ENCODE peak calls at places on chromosome 9, in five cellular contexts. V is OCI-LY7, U is tibial artery, P is lower lobe of right lung, E is aorta. F is an unnamed sample. For H3K36me3, the result is how much of the 10 kb centered on the place peaks cover.

GRCh38 chr9:77475641-77476473 is 172.3 kb downstream of the GNA14 start:
- DNase-seq in U (no peak), E (no peak), V (peak), P (no peak), F (no peak)

GRCh38 chr9:122464633-122465567 is 12.8 kb downstream of the OR1J1 start:
- DNase-seq in P (peak), U (peak), V (peak), E (peak), F (peak)

GRCh38 chr9:15311607-15312006 is 4.6 kb upstream of the TTC39B start:
- DNase-seq in V (no peak), P (no peak), E (no peak), U (no peak), F (no peak)

GRCh38 chr9:114051281-114051680 is 26.8 kb downstream of the AMBP start:
- DNase-seq in V (no peak), P (no peak), E (peak), U (peak), F (peak)

GRCh38 chr9:79384506-79384905 is 187.3 kb upstream of the TLE4 start:
- DNase-seq in U (no peak), V (no peak), P (no peak), E (no peak), F (no peak)

GRCh38 chr9:114156311-114156657 is 947 bp downstream of the COL27A1 start:
- DNase-seq in P (no peak), U (peak), V (no peak), E (peak), F (no peak)

GRCh38 chr9:111798786-111799185 is 4.0 kb upstream of the SHOC1 start:
- DNase-seq in E (no peak), U (no peak), V (no peak), P (no peak), F (no peak)

GRCh38 chr9:79660615-79661014 is 88.8 kb downstream of the TLE4 start:
- DNase-seq in V (no peak), E (no peak), U (no peak), P (no peak), F (no peak)

GRCh38 chr9:117448066-117448465 is 33.2 kb upstream of the ASTN2 start:
- DNase-seq in P (no peak), E (no peak), V (no peak), U (no peak), F (no peak)

GRCh38 chr9:131255731-131256197 is 20.5 kb downstream of the FAM78A start:
- DNase-seq in P (no peak), E (no peak), V (no peak), U (no peak), F (no peak)

GRCh38 chr9:99851028-99851822 is 29.5 kb downstream of the NR4A3 start:
- DNase-seq in V (peak), U (no peak), E (no peak), P (no peak), F (no peak)

GRCh38 chr9:121842612-121842978 is 191.2 kb downstream of the DAB2IP start:
- DNase-seq in U (no peak), V (no peak), E (no peak), P (no peak), F (no peak)

GRCh38 chr9:92641092-92641809 is 28.7 kb downstream of the IPPK start:
- DNase-seq in E (no peak), P (peak), V (no peak), U (peak), F (peak)

GRCh38 chr9:101536351-101536750 is 2.7 kb downstream of the RNF20 start:
- DNase-seq in E (no peak), V (no peak), P (no peak), U (no peak), F (no peak)
- H3K36me3 ChIP-seq in E (under half), V (half or more), P (half or more), U (under half), F (under half)

GRCh38 chr9:136829412-136829811 is 12.9 kb upstream of the AJM1 start:
- DNase-seq in P (no peak), V (no peak), U (no peak), E (peak), F (no peak)
- H3K36me3 ChIP-seq in P (half or more), V (half or more), U (half or more), E (under half), F (under half)

GRCh38 chr9:132935021-132935420 is 9.4 kb downstream of the TSC1 start:
- DNase-seq in U (no peak), P (no peak), V (no peak), E (no peak), F (no peak)
- H3K36me3 ChIP-seq in U (under half), P (under half), V (under half), E (under half), F (under half)

DNA sequence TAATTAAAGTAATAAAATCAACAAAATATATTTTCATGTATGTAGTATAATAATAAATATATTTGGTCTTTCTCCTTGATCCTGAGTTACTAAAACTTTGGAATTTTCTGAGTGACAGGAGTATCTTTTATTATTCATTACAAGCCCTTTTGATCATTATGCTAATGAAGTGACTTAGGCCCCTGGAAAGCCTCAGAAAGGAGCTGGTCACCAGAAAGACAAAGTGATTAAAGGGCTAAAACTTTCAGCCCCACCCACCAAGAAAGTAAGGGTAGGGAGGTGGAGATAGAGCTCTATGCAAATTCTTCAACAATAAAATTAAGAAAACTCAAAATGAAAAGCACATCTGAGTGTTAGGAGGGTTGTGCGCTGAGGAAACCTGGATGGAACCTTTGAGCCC is 27.5 kb downstream of the UBQLN1 start:
- DNase-seq in V (no peak), U (no peak), E (no peak), P (no peak), F (no peak)
- H3K36me3 ChIP-seq in V (half or more), U (half or more), E (under half), P (half or more), F (under half)

GRCh38 chr9:136443087-136443486 is 3.4 kb upstream of the INPP5E start:
- DNase-seq in P (no peak), E (no peak), U (no peak), V (no peak), F (no peak)
- H3K36me3 ChIP-seq in P (half or more), E (under half), U (half or more), V (half or more), F (under half)

GRCh38 chr9:124858330-124859046 is 3.3 kb downstream of the RPL35 start:
- DNase-seq in U (no peak), E (no peak), P (no peak), V (no peak), F (no peak)
- H3K36me3 ChIP-seq in U (half or more), E (under half), P (under half), V (half or more), F (under half)

F was measured in uterus.